ENCODE peak calls at places on chromosome 13, in eight cellular contexts. B is GM23338, J is Panc1, U is HCT116, Q is upper lobe of left lung, C is GM12878, Y is HepG2, I is K562. P is an unnamed sample. For H3K27me3, the result is how much of the 10 kb centered on the place peaks cover.

GRCh38 chr13:95025116-95025515 is 276.1 kb downstream of the ABCC4 start:
- ATAC-seq in B (no peak), J (no peak), U (no peak), Q (no peak), C (no peak), Y (no peak), I (no peak), P (no peak)

GRCh38 chr13:43368003-43368402 is 344.6 kb downstream of the DNAJC15 start:
- ATAC-seq in B (no peak), J (no peak), U (no peak), Q (no peak), C (peak), Y (no peak), I (no peak), P (no peak)

GRCh38 chr13:102879793-102880499 is 34.1 kb downstream of the ERCC5 start:
- ATAC-seq in B (no peak), J (no peak), U (no peak), Q (no peak), C (no peak), Y (no peak), I (peak), P (no peak)

GRCh38 chr13:48874165-48874564 is 101.5 kb upstream of the FNDC3A start:
- ATAC-seq in B (no peak), J (no peak), U (no peak), Q (no peak), C (no peak), Y (no peak), I (no peak), P (no peak)

GRCh38 chr13:31898383-31899071 is 133.0 kb upstream of the FRY start:
- ATAC-seq in B (peak), J (no peak), U (no peak), Q (no peak), C (peak), Y (peak), I (no peak), P (no peak)

GRCh38 chr13:98771838-98772611 is 19.6 kb upstream of the SLC15A1 start:
- ATAC-seq in B (no peak), J (no peak), U (no peak), Q (no peak), C (no peak), Y (no peak), I (no peak), P (no peak)

GRCh38 chr13:102839462-102839861 is 6.4 kb upstream of the ERCC5 start:
- ATAC-seq in B (no peak), J (no peak), U (no peak), Q (no peak), C (no peak), Y (no peak), I (no peak), P (no peak)

GRCh38 chr13:48976677-48977625 is 1.2 kb downstream of the FNDC3A start:
- ATAC-seq in B (no peak), J (peak), U (peak), Q (no peak), C (peak), Y (peak), I (peak), P (peak)

GRCh38 chr13:33931397-33931987 is 113.5 kb downstream of the RFC3 start:
- ATAC-seq in B (peak), J (peak), U (peak), Q (peak), C (peak), Y (peak), I (peak), P (no peak)

GRCh38 chr13:72891423-72891822 is 109.5 kb downstream of the PIBF1 start:
- ATAC-seq in B (no peak), J (no peak), U (no peak), Q (no peak), C (no peak), Y (no peak), I (no peak), P (no peak)

GRCh38 chr13:111265006-111265700 is 55.3 kb upstream of the TEX29 start:
- ATAC-seq in B (peak), J (no peak), U (no peak), Q (no peak), C (no peak), Y (no peak), I (no peak), P (no peak)

GRCh38 chr13:73579574-73580274 is 520.9 kb downstream of the KLF5 start:
- ATAC-seq in B (no peak), J (no peak), U (no peak), Q (no peak), C (no peak), Y (no peak), I (no peak), P (no peak)

GRCh38 chr13:46948338-46948737 is 51.5 kb upstream of the HTR2A start:
- ATAC-seq in B (no peak), J (no peak), U (no peak), Q (no peak), C (no peak), Y (no peak), I (no peak), P (no peak)

GRCh38 chr13:25186187-25186586 is 14.1 kb upstream of the AMER2 start:
- ATAC-seq in B (no peak), J (no peak), U (no peak), Q (no peak), C (peak), Y (no peak), I (no peak), P (no peak)

GRCh38 chr13:41408061-41408460 is 49.3 kb upstream of the RGCC start:
- ATAC-seq in B (no peak), J (no peak), U (no peak), Q (no peak), C (no peak), Y (no peak), I (no peak), P (no peak)

GRCh38 chr13:100458673-100459072 is 129.9 kb downstream of the GGACT start:
- ATAC-seq in B (no peak), J (no peak), U (no peak), Q (no peak), C (no peak), Y (no peak), I (no peak), P (no peak)

GRCh38 chr13:56166864-56167263 is 973.9 kb upstream of the PRR20A start:
- ATAC-seq in B (peak), J (no peak), U (no peak), Q (no peak), C (no peak), Y (no peak), I (no peak), P (no peak)

GRCh38 chr13:59259416-59260000 is 904.2 kb downstream of the DIAPH3 start:
- ATAC-seq in B (peak), J (no peak), U (no peak), Q (no peak), C (no peak), Y (no peak), I (no peak), P (no peak)

GRCh38 chr13:104571161-104571889 is 1505.1 kb upstream of the SLC10A2 start:
- ATAC-seq in B (peak), J (peak), U (peak), Q (peak), C (peak), Y (peak), I (no peak), P (peak)

GRCh38 chr13:112481458-112481857 is 105.3 kb downstream of the SPACA7 start:
- ATAC-seq in B (no peak), J (no peak), U (no peak), Q (no peak), C (no peak), Y (no peak), I (no peak), P (no peak)

GRCh38 chr13:24982333-24982999 is 113.5 kb upstream of the PABPC3 start:
- ATAC-seq in B (peak), J (no peak), U (no peak), Q (peak), C (no peak), Y (no peak), I (no peak), P (peak)

GRCh38 chr13:52127378-52127777 is 1.5 kb downstream of the NEK5 start:
- ATAC-seq in B (no peak), J (peak), U (peak), Q (peak), C (peak), Y (peak), I (peak), P (peak)

GRCh38 chr13:80458546-80458945 is 117.6 kb upstream of the SPRY2 start:
- ATAC-seq in B (no peak), J (no peak), U (no peak), Q (peak), C (no peak), Y (no peak), I (no peak), P (no peak)

GRCh38 chr13:100273576-100273975 is 184.7 kb downstream of the PCCA start:
- ATAC-seq in B (peak), J (no peak), U (no peak), Q (no peak), C (no peak), Y (no peak), I (no peak), P (no peak)

GRCh38 chr13:73079359-73079758 is 20.6 kb downstream of the KLF5 start:
- ATAC-seq in B (no peak), J (no peak), U (no peak), Q (no peak), C (no peak), Y (no peak), I (no peak), P (no peak)

GRCh38 chr13:109968876-109969577 is 182.6 kb upstream of the IRS2 start:
- ATAC-seq in B (no peak), J (no peak), U (no peak), Q (no peak), C (no peak), Y (no peak), I (no peak), P (peak)

GRCh38 chr13:113110048-113110851 is 4.7 kb downstream of the F7 start:
- ATAC-seq in B (peak), J (no peak), U (no peak), Q (peak), C (no peak), Y (no peak), I (no peak), P (peak)

GRCh38 chr13:114128624-114129522 is 3.5 kb downstream of the RASA3 start:
- ATAC-seq in B (no peak), J (peak), U (peak), Q (peak), C (peak), Y (no peak), I (peak), P (peak)
- TF ChIP-seq POLR2AphosphoS5 in B (no peak), J (no peak), U (peak), Q (peak), C (peak), Y (no peak), I (peak), P (peak)

DNA sequence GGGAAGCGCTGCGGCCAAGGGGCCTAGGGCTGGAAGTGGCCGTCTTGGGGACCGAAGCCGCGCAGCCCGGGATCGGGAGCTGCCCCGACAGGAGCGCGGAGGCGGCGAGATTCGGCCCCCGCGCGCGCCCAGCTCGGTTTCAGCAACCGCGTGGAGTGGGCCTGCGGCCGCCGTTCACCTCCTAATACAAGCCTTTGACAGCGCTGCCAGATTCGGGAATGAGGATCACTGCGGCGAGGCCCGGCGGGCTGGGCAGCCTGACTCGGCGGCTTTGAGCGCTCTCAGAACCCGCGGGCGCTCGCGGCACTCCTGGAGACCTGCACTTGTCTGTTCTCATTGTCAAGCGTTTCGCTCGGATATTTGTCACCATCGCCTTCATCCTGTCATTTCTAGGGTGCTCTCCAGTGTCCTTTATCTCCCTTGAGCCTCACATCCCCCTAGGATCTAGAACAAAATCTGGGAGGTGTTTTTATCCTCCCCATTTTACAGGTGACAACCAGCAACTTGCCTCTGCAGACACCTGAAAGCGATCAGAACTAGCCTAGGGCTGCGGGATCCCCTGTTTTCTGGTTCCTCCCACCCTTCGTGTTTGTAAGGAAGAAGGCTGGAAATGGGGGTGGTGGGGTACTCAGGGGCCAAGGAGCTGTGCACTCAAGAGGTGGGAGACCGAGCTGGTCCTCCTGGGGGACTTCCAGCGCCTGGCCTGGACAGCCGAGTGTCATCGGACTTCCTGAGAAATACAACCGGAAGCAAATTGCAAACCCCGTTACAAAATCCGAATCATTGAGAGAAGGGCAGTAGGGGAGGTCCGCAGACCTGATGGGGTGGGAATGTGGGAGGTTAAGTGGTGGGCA is 1.5 kb upstream of the CDX2 start:
- ATAC-seq in B (no peak), J (no peak), U (no peak), Q (no peak), C (no peak), Y (no peak), I (no peak), P (no peak)
- H3K27me3 ChIP-seq in B (half or more), J (under half), U (under half), Q (under half), C (under half), Y (half or more), I (under half), P (half or more)

GRCh38 chr13:21071015-21071414 is 9.6 kb upstream of the LATS2 start:
- ATAC-seq in B (no peak), J (no peak), U (no peak), Q (no peak), C (no peak), Y (no peak), I (no peak), P (no peak)

GRCh38 chr13:21067794-21068193 is 6.4 kb upstream of the LATS2 start:
- ATAC-seq in B (no peak), J (no peak), U (no peak), Q (no peak), C (no peak), Y (no peak), I (no peak), P (no peak)

GRCh38 chr13:21066946-21067345 is 5.6 kb upstream of the LATS2 start:
- ATAC-seq in B (no peak), J (no peak), U (no peak), Q (no peak), C (no peak), Y (no peak), I (no peak), P (no peak)

GRCh38 chr13:21071894-21072293 is 10.5 kb upstream of the LATS2 start:
- ATAC-seq in B (no peak), J (no peak), U (no peak), Q (no peak), C (no peak), Y (no peak), I (no peak), P (no peak)

DNA sequence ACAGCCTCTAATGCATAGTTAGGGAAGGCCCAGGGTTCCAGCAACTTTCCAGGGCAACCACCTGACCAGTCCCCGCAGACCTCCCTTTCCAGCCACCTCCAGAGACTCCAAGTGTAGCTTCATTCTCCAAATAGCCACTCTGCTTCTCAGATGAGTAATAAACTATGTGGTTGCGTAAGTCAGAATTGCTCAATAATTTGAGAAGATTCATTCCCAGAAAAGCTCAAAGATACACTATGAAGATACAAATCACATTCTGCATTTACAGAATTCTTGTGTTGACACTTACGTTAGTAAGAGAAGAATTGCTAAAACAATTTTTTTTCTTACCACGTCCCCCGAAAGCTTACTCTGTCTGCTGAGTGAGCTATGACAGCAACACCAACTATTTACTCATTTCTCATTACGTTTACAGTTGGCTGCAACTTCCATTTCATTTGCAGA is 8.2 kb upstream of the LATS2 start:
- ATAC-seq in B (no peak), J (peak), U (no peak), Q (peak), C (no peak), Y (peak), I (no peak), P (peak)
- TF ChIP-seq POLR2AphosphoS5 in B (no peak), J (no peak), U (no peak), Q (no peak), C (no peak), Y (no peak), I (no peak), P (peak)

GRCh38 chr13:26749285-26749684 is 11.3 kb downstream of the GPR12 start:
- ATAC-seq in B (peak), J (no peak), U (no peak), Q (no peak), C (no peak), Y (no peak), I (peak), P (no peak)

GRCh38 chr13:26742691-26743358 is 17.8 kb downstream of the GPR12 start:
- ATAC-seq in B (peak), J (no peak), U (no peak), Q (no peak), C (no peak), Y (no peak), I (no peak), P (no peak)

GRCh38 chr13:26749905-26750304 is 10.7 kb downstream of the GPR12 start:
- ATAC-seq in B (no peak), J (no peak), U (no peak), Q (no peak), C (no peak), Y (no peak), I (no peak), P (no peak)

DNA sequence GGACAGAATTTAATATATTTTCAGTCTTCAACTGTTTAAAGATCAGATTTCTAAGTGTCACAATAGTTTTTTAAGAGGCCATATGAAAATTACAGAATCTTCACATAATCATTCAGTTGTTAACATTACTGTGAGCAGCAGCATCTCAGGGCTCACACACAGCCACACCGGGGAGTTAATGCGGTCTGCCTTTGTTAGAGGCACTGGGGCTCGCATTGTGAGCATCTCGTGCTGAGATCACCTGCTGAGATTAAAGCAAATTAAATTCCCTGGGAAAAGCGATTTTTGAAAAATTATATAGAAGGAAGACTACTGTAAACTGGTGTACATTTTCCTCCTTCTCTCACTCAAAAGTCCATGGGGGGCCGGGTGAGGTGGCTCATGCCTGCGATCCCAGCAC is 16.6 kb downstream of the GPR12 start:
- ATAC-seq in B (peak), J (no peak), U (no peak), Q (no peak), C (no peak), Y (no peak), I (no peak), P (no peak)
- H3K27me3 ChIP-seq in B (under half), J (under half), U (half or more), Q (under half), C (under half), Y (under half), I (under half), P (half or more)

DNA sequence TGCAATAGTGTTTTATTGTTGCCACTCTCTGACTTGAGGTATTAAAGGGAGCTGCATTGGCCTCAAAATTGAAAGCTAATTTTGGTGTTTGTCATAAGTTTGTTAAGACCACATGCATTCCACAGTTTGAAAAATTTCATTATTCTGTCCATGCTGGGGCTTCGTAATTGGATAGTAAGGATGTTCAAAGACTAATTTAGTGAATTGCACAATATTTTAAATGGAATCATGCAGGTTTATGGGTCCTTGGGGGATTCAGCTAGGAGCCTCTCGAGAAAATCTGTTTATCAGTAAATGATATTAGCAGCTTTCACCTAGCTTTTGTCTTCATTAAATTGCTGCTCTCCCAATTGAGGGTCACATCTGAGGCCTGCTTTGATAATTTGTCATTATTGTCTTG is 339.8 kb upstream of the OBI1 start:
- ATAC-seq in B (no peak), J (no peak), U (no peak), Q (no peak), C (peak), Y (no peak), I (no peak), P (no peak)
- TF ChIP-seq POLR2AphosphoS5 in B (no peak), J (no peak), U (no peak), Q (no peak), C (no peak), Y (no peak), I (no peak), P (no peak)

DNA sequence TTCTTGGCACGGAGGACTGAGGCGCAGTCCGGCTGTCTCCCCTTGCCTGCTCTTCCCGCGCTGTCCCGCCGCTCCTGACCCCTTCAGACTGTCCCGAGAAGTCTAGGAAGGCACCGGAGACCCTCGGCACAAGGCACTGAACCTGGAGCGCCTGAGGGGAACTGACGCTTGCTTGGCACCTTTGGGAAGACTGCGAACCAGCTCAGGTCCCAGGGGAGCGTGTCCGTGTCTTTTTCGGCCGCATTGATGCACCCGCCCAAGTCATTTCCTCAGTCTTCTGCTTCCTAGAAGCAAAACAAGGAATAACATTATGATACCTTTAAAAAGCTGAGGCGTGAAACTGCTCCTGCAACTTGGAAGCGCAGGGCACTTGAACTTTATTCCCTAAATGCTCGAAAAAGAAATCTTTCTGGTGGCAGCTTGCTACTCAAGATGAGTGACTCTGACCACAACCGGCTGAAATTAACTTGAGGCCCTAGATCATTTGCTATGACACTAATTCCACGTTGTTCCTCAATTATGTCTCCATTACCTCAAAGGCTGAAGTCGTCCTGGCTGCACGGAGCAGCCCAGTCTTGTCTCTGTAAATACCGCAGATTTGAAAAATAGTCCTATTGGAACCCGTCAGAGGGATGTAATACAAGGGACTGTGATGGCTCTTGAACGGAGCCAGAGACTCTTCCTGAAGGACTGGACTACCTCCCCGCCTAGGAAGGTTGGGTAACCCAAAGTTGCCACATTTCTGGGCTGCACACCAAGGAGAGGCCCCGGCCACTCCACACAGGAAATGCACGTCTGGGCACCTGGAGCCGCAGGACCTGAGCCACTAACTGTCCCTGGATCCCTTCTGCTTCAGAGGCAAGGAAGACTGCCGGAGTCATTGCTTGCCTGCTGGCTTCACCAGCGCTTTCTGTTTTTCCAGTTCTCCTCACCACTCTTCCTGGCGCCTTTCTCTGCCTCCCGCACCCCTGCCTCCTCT is 947 bp upstream of the FLT1 start:
- ATAC-seq in B (no peak), J (no peak), U (no peak), Q (peak), C (no peak), Y (no peak), I (no peak), P (no peak)
- H3K27me3 ChIP-seq in B (under half), J (under half), U (under half), Q (under half), C (under half), Y (under half), I (under half), P (half or more)

P was measured in gastroesophageal sphincter.